ENCODE peak calls at places on chromosomes 4 and X, in four cellular contexts. One of them, this sample, is unnamed.

GRCh38 chr4:128880662-128881061 is 71.2 kb downstream of the JADE1 start:
- DNase-seq in K562: no peak
- DNase-seq in HepG2: no peak
- DNase-seq in GM12878: no peak
- DNase-seq in this sample: no peak

GRCh38 chr4:74258949-74259348 is 49.3 kb upstream of the EPGN start:
- DNase-seq in HepG2: no peak
- DNase-seq in GM12878: no peak
- DNase-seq in K562: no peak
- DNase-seq in this sample: no peak

GRCh38 chr4:108170729-108171540 is 2.2 kb upstream of the LEF1 start:
- DNase-seq in GM12878: no peak
- DNase-seq in HepG2: no peak
- DNase-seq in K562: peak; percentile 16
- DNase-seq in this sample: no peak

GRCh38 chr4:102723511-102723910 is 37.3 kb downstream of the MANBA start:
- DNase-seq in HepG2: no peak
- DNase-seq in GM12878: no peak
- DNase-seq in K562: no peak
- DNase-seq in this sample: no peak

GRCh38 chrX:147900349-147900748 is 11.4 kb upstream of the FMR1 start:
- DNase-seq in K562: no peak
- DNase-seq in GM12878: no peak
- DNase-seq in HepG2: peak; percentile 66
- DNase-seq in this sample: no peak

GRCh38 chr4:40214038-40214437 is 17.2 kb downstream of the RHOH start:
- DNase-seq in HepG2: no peak
- DNase-seq in GM12878: no peak
- DNase-seq in K562: no peak
- DNase-seq in this sample: no peak

GRCh38 chr4:83548151-83548905 is 12.4 kb downstream of the GPAT3 start:
- DNase-seq in GM12878: peak; percentile 83
- DNase-seq in HepG2: peak; percentile 88
- DNase-seq in K562: peak; percentile 77
- DNase-seq in this sample: no peak

GRCh38 chr4:75552452-75552851 is 3.4 kb upstream of the ODAPH start:
- DNase-seq in K562: no peak
- DNase-seq in GM12878: no peak
- DNase-seq in HepG2: no peak
- DNase-seq in this sample: no peak

GRCh38 chrX:13216139-13216538 is 103.7 kb downstream of the ATXN3L start:
- DNase-seq in K562: no peak
- DNase-seq in HepG2: no peak
- DNase-seq in GM12878: no peak
- DNase-seq in this sample: no peak

DNA sequence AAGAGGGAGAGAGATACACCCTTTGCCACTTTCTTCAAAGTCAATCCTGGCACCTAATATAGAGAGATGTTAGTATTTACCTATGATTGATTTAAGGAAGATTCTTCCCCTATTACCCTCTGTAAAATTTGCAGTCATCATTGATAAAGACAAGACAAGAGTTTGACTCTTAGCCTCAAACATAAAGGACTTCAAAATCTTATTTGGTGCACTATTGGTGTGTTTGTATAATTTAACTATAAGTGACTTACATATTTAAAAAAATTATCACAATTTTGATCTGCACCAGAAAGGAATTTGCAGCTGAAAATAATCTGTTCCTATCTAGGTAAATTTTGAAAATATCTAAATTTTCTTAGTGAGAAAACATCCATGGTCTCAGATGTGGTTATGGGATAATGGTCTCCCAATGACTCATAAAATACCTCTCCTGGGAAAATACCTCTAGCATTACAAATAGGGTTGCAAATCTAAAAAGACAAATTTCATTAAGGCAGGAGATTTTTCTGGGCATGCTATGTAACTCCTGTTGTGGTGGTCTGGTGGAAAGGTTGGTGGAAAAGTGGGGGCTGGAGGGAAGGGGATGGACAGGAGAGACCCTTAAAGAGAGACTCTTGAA is 173.6 kb upstream of the MED14 start:
- DNase-seq in HepG2: no peak
- DNase-seq in K562: no peak
- DNase-seq in GM12878: no peak
- DNase-seq in this sample: no peak
- TF ChIP-seq ESRRA in HepG2: no peak
- TF ChIP-seq ESRRA in K562: no peak
- TF ChIP-seq ESRRA in GM12878: no peak
- TF ChIP-seq ESRRA in this sample: no peak

GRCh38 chrX:40132751-40133150 is 35.0 kb upstream of the BCOR start:
- DNase-seq in K562: peak; percentile 80
- DNase-seq in GM12878: no peak
- DNase-seq in HepG2: no peak
- DNase-seq in this sample: no peak
- TF ChIP-seq CREM in K562: peak; percentile 76
- TF ChIP-seq CREM in GM12878: no peak
- TF ChIP-seq CREM in HepG2: no peak
- TF ChIP-seq CREM in this sample: no peak

DNA sequence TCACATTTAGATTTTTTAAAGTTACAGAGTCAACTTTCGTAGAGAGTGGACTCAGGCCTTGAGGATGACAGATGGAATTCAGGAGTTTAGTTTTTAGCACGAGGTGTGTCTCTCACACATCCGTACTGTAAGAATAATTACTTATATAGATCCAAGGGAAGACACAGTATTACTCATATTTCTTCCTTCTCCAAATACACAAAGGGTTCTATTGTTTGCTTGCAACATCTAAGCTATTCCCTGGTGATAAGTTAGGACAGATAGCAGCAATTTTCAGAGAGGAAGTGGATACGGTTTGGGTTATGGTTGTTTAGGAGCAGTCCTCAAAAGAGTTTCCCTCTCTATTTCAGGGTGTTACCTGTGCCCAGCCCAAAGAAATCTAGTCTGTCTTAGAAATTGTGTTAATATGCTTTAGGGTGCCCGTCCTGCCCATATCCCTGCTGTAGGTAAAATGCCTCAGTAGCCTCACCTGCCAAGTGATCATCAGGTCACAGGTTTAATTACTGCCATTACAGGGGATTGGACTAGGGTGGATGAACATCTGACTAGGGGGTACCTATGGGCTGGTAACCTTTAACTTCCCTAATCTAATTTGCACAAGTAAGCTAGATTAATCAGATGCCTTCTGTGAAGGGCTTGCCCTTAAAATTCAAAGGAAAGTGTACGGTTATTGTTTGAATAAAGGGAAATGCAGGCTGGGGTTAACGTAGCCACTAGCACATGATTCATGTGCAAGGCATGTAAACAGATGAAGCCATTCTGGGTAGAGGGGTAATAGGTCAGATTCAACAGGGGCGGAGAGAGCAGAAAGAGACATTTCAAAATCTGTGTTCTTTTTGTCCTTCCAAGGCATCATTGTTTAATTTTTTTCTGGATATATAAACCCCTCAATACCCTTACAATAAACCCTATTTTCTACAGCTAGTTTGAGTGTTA is 8.7 kb upstream of the PPP3CA start:
- DNase-seq in K562: no peak
- DNase-seq in HepG2: peak; percentile 81
- DNase-seq in GM12878: no peak
- DNase-seq in this sample: no peak
- TF ChIP-seq ESRRA in K562: no peak
- TF ChIP-seq ESRRA in HepG2: no peak
- TF ChIP-seq ESRRA in GM12878: no peak
- TF ChIP-seq ESRRA in this sample: no peak

DNA sequence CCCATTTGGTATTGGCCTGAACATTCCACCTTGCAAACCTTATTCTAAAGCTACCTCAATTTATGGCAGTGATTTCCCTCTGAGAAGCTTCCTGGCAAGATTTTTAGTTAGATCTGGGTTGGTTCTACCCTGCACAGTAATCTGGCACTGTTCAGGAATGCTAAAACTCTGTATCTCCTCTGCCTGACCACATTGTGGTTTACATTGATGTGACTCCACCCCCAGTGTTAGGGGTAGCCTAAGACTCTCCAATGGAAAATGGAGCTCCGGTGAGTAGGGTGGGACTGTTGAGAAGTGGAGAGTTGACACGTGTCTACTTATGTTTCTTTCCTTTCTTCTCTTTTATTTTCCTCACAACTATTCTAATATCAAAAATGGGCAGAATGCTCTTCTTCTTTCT is 45.4 kb downstream of the BMPR1B start:
- DNase-seq in GM12878: no peak
- DNase-seq in K562: no peak
- DNase-seq in HepG2: no peak
- DNase-seq in this sample: no peak
- TF ChIP-seq CREM in GM12878: no peak
- TF ChIP-seq CREM in K562: no peak
- TF ChIP-seq CREM in HepG2: no peak
- TF ChIP-seq CREM in this sample: no peak

GRCh38 chrX:37378399-37378798 is 29.2 kb downstream of the PRRG1 start:
- DNase-seq in HepG2: no peak
- DNase-seq in GM12878: no peak
- DNase-seq in K562: no peak
- DNase-seq in this sample: no peak
- TF ChIP-seq ESRRA in HepG2: no peak
- TF ChIP-seq ESRRA in GM12878: no peak
- TF ChIP-seq ESRRA in K562: no peak
- TF ChIP-seq ESRRA in this sample: no peak

GRCh38 chrX:49165901-49166881 is 3.6 kb downstream of the MAGIX start:
- DNase-seq in GM12878: peak; percentile 60
- DNase-seq in HepG2: no peak
- DNase-seq in K562: peak; percentile 49
- DNase-seq in this sample: peak; percentile 89
- TF ChIP-seq CREM in GM12878: no peak
- TF ChIP-seq CREM in HepG2: no peak
- TF ChIP-seq CREM in K562: no peak
- TF ChIP-seq CREM in this sample: no peak

GRCh38 chr4:38760915-38761314 is 21.9 kb downstream of the TLR10 start:
- DNase-seq in HepG2: no peak
- DNase-seq in GM12878: peak; percentile 83
- DNase-seq in K562: no peak
- DNase-seq in this sample: no peak

GRCh38 chr4:38762560-38762959 is 20.2 kb downstream of the TLR10 start:
- DNase-seq in HepG2: no peak
- DNase-seq in K562: no peak
- DNase-seq in GM12878: no peak
- DNase-seq in this sample: no peak

GRCh38 chr4:38759790-38760122 is 23.0 kb downstream of the TLR10 start:
- DNase-seq in K562: no peak
- DNase-seq in HepG2: no peak
- DNase-seq in GM12878: no peak
- DNase-seq in this sample: no peak

GRCh38 chr4:38757945-38758344 is 24.8 kb downstream of the TLR10 start:
- DNase-seq in GM12878: no peak
- DNase-seq in K562: no peak
- DNase-seq in HepG2: no peak
- DNase-seq in this sample: peak; percentile 24

GRCh38 chr4:38759077-38759789 is 23.6 kb downstream of the TLR10 start:
- DNase-seq in GM12878: peak; percentile 77
- DNase-seq in HepG2: peak; percentile 39
- DNase-seq in K562: peak; percentile 58
- DNase-seq in this sample: peak; percentile 67
- TF ChIP-seq ESRRA in GM12878: no peak
- TF ChIP-seq ESRRA in HepG2: no peak
- TF ChIP-seq ESRRA in K562: no peak
- TF ChIP-seq ESRRA in this sample: no peak

DNA sequence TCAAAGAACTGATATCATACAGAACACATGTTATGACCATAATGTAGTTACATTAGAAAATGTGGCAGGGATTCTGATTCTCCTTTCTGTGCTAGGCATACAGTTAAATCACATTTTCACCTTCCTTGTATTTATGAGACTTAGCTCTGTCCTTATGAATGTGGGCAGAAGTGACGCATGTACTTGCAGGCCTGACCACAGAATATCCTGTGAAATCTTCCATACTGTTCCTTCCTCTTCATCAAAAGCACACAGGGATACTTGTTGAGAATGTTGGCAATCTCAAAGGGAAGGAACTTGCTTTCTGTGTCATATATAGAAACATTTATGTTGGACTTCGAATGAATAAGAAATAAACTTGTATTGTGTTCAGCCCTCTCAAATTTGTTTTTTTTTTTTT is 17.2 kb upstream of the MYOZ2 start:
- DNase-seq in GM12878: no peak
- DNase-seq in K562: no peak
- DNase-seq in HepG2: no peak
- DNase-seq in this sample: no peak
- TF ChIP-seq CREM in GM12878: no peak
- TF ChIP-seq CREM in K562: no peak
- TF ChIP-seq CREM in HepG2: no peak
- TF ChIP-seq CREM in this sample: no peak

DNA sequence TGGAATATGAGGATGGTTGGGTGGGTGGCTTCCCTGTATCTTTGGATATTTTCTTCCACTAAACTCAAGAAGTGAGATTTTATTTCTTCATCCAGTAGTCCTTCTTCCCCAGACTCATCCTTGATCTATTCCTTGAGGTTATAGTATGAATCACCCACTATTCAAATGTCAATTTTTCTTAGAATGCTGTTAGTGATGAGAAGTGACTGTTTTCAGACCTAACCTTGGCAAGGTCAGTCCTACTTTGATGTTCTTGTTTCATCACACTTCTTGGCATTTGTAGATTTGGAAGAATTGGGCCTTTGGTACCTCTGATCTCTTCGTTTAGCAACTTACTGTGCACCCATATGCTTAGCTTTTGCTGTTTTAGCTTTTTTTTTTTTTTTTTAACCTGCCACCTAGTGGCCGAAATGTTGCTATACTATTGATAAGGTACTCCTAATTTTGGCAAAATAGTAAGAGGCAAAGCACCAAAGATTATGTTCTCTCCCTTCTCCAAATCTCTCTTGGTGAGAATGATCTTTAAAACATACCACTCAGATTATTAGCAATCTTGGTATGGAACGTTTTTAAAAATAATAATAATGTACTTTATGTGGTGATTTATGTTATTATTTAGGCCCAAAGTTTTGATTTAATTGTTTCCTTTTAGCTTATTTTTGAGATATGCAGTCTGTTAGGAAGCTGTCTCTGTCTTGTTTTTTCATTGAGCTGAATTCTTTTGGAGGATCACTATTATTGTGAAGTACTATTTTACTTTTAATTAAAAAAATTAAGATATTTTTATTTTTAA is 16.5 kb downstream of the DCK start:
- DNase-seq in K562: peak; percentile 50
- DNase-seq in HepG2: peak; percentile 50
- DNase-seq in GM12878: no peak
- DNase-seq in this sample: no peak
- TF ChIP-seq ESRRA in K562: no peak
- TF ChIP-seq ESRRA in HepG2: no peak
- TF ChIP-seq ESRRA in GM12878: no peak
- TF ChIP-seq ESRRA in this sample: no peak

This sample was measured in WTC11.